ENCODE peak calls at places on chromosomes 1 and 21, in ten cellular contexts. R, B, Z, K, J, P, M, S, C and E are unnamed samples.

GRCh38 chr21:32302560-32302959 is 3.9 kb downstream of the MRAP start:
- DNase-seq in S (no peak), J (no peak), M (no peak), P (no peak), K (no peak), R (no peak), C (no peak), B (no peak), Z (no peak), E (no peak)

GRCh38 chr1:40689737-40690136 is 1.8 kb upstream of the NFYC start:
- DNase-seq in M (no peak), K (no peak), J (no peak), P (no peak), B (no peak), C (no peak), Z (no peak), S (no peak), R (no peak), E (no peak)

GRCh38 chr1:152398812-152399698 is 15.0 kb downstream of the CRNN start:
- DNase-seq in K (no peak), C (no peak), S (peak; percentile 15), M (no peak), B (no peak), J (no peak), Z (no peak), P (no peak), R (no peak), E (no peak)

GRCh38 chr1:64077281-64077940 is 126.0 kb upstream of the UBE2U start:
- DNase-seq in R (no peak), B (no peak), Z (no peak), S (no peak), M (no peak), P (no peak), K (no peak), C (no peak), J (no peak), E (peak; percentile 95)

GRCh38 chr1:27938488-27938887 is 3.7 kb downstream of the SMPDL3B start:
- DNase-seq in P (no peak), R (no peak), J (no peak), S (no peak), B (no peak), C (no peak), K (no peak), Z (no peak), M (no peak), E (no peak)

GRCh38 chr1:181662606-181663005 is 179.3 kb downstream of the CACNA1E start:
- DNase-seq in P (no peak), C (no peak), Z (no peak), M (no peak), S (no peak), J (no peak), R (no peak), K (no peak), B (no peak), E (no peak)

GRCh38 chr1:17460265-17460664 is 20.8 kb upstream of the RCC2 start:
- DNase-seq in S (no peak), P (peak; percentile 63), M (no peak), R (no peak), Z (no peak), B (no peak), J (no peak), K (no peak), C (no peak), E (peak; percentile 97)

GRCh38 chr1:103948526-103948925 is 198.8 kb downstream of the AMY1C start:
- DNase-seq in P (no peak), J (no peak), S (no peak), Z (no peak), R (no peak), B (no peak), K (no peak), C (no peak), M (no peak), E (no peak)

GRCh38 chr1:54885863-54886723 is 902 bp downstream of the DHCR24 start:
- DNase-seq in R (no peak), K (peak; percentile 27), S (no peak), C (no peak), P (peak; percentile 46), B (no peak), M (no peak), J (no peak), Z (peak; percentile 69), E (peak; percentile 33)

GRCh38 chr1:244067893-244068292 is 16.8 kb downstream of the ZBTB18 start:
- DNase-seq in S (peak; percentile 53), B (no peak), M (no peak), P (no peak), J (no peak), R (no peak), K (no peak), Z (no peak), C (no peak), E (no peak)